ENCODE peak calls at places on chromosomes 5 and 9, in nine cellular contexts. G is fibroblast of the aortic adventitia, J is tibial artery, B is AG10803, T is fibroblast of lung, V is neural progenitor cell, R is HFFc6, D is upper lobe of right lung, P is stomach. E is an unnamed sample.

GRCh38 chr9:79083621-79084020 is 488.1 kb upstream of the TLE4 start:
- DNase-seq in G (no peak), J (no peak), B (no peak), T (no peak), V (no peak), R (no peak), D (no peak), P (no peak), E (no peak)

GRCh38 chr5:176642675-176643490 is 4.4 kb upstream of the TSPAN17 start:
- DNase-seq in G (no peak), J (no peak), B (no peak), T (no peak), V (no peak), R (no peak), D (no peak), P (no peak), E (no peak)

GRCh38 chr5:112467467-112467866 is 48.4 kb upstream of the EPB41L4A start:
- DNase-seq in G (no peak), J (no peak), B (no peak), T (no peak), V (no peak), R (no peak), D (no peak), P (no peak), E (no peak)

GRCh38 chr5:74183041-74183440 is 457.5 kb downstream of the ENC1 start:
- DNase-seq in G (no peak), J (no peak), B (no peak), T (no peak), V (no peak), R (no peak), D (no peak), P (no peak), E (no peak)

GRCh38 chr9:3732077-3733038 is 206.6 kb upstream of the RFX3 start:
- DNase-seq in G (peak), J (peak), B (peak), T (peak), V (peak), R (peak), D (no peak), P (no peak), E (peak)

GRCh38 chr5:14424011-14424685 is 157.4 kb upstream of the OTULINL start:
- DNase-seq in G (no peak), J (no peak), B (no peak), T (peak), V (no peak), R (no peak), D (no peak), P (no peak), E (no peak)

GRCh38 chr9:93645921-93646639 is 69.7 kb downstream of the PHF2 start:
- DNase-seq in G (no peak), J (peak), B (no peak), T (no peak), V (no peak), R (no peak), D (peak), P (no peak), E (no peak)

GRCh38 chr5:127892467-127893207 is 189.4 kb downstream of the CCDC192 start:
- DNase-seq in G (peak), J (no peak), B (peak), T (peak), V (no peak), R (no peak), D (no peak), P (no peak), E (no peak)

GRCh38 chr5:119315516-119315949 is 40.3 kb upstream of the TNFAIP8 start:
- DNase-seq in G (peak), J (no peak), B (peak), T (no peak), V (no peak), R (no peak), D (no peak), P (no peak), E (peak)

GRCh38 chr5:124162782-124163532 is 583.5 kb downstream of the ZNF608 start:
- DNase-seq in G (no peak), J (no peak), B (no peak), T (peak), V (peak), R (no peak), D (no peak), P (peak), E (no peak)

GRCh38 chr5:135473956-135474670 is 22.0 kb upstream of the TIFAB start:
- DNase-seq in G (no peak), J (peak), B (no peak), T (no peak), V (no peak), R (no peak), D (no peak), P (no peak), E (no peak)

GRCh38 chr9:68705636-68706578 is 867 bp downstream of the PIP5K1B start:
- DNase-seq in G (no peak), J (peak), B (no peak), T (peak), V (peak), R (no peak), D (no peak), P (no peak), E (no peak)

GRCh38 chr9:20361656-20362570 is 260.4 kb downstream of the MLLT3 start:
- DNase-seq in G (no peak), J (no peak), B (no peak), T (no peak), V (no peak), R (no peak), D (no peak), P (no peak), E (no peak)

GRCh38 chr5:107428303-107428761 is 242.4 kb downstream of the EFNA5 start:
- DNase-seq in G (peak), J (no peak), B (no peak), T (peak), V (no peak), R (no peak), D (no peak), P (no peak), E (no peak)

GRCh38 chr9:75591972-75592371 is 298.5 kb upstream of the PCSK5 start:
- DNase-seq in G (no peak), J (no peak), B (no peak), T (no peak), V (no peak), R (no peak), D (no peak), P (no peak), E (peak)

GRCh38 chr5:14156611-14157493 is 13.7 kb downstream of the TRIO start:
- DNase-seq in G (peak), J (no peak), B (peak), T (peak), V (no peak), R (peak), D (no peak), P (no peak), E (peak)

GRCh38 chr9:99368341-99369326 is 146.6 kb downstream of the SEC61B start:
- DNase-seq in G (peak), J (peak), B (peak), T (peak), V (peak), R (peak), D (no peak), P (no peak), E (peak)

DNA sequence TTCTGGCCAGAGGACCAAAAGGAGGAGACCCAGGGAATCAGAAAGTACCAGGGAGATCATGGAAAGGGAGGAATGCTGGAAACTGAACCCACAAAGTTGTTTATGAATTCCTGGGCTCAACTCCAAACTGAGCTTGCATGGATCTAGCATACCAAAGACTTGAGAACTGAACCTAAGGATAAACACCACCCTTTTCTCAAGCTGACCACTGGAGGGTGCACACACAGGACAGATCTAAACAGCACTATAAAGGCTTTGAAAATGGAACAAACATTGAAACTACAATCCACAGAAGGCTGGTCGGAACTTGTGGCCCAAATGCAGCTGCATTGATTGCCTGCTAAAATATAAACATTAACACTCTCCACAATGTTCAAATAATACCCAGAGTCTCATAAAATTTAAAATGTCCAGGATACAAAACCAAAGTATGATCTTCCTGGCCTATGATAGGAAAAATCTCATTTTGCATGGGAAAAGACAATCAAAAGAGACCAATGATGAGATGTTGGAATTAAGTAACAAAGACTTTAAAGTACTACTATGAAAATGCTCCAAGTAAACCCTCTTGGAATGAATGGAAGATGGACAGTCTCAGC is 15.6 kb upstream of the IRF1 start:
- DNase-seq in G (peak), J (no peak), B (peak), T (peak), V (peak), R (peak), D (no peak), P (no peak), E (no peak)
- TF ChIP-seq CTCF in G (peak), J (peak), B (peak), T (peak), V (peak), R (peak), D (peak), P (no peak), E (peak)

GRCh38 chr5:61933787-61934626 is 372.0 kb upstream of the KIF2A start:
- DNase-seq in G (peak), J (no peak), B (peak), T (peak), V (peak), R (peak), D (no peak), P (peak), E (peak)
- TF ChIP-seq CTCF in G (peak), J (peak), B (peak), T (peak), V (peak), R (peak), D (peak), P (no peak), E (peak)

DNA sequence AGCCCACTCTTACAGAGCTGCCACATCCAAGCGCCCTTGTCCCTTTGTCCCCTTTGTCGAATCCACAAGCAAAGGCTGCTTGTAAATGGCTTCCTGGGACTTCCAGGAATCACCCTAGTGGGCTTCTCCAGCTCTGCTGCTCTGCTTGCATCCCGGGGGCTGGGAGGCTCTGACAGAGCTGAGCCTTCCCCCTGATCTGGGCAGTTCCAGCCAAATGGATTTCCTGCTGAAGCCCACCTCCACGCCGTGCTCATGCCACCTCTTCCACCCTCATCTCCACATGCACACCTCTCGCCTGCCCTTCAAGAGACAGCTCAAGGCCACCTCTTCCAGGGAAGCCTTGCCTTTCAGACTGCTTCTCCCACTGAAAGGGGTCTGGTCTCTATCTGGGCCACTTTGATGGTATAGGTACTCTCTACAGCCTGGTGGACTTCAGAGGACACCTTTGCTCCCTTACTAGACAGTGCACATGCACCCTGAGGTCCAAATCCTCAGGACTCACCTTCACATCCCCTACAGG is 106.2 kb downstream of the LHFPL2 start:
- DNase-seq in G (no peak), J (no peak), B (no peak), T (no peak), V (peak), R (no peak), D (no peak), P (no peak), E (no peak)
- TF ChIP-seq CTCF in G (no peak), J (no peak), B (no peak), T (no peak), V (no peak), R (no peak), D (no peak), P (no peak), E (no peak)

GRCh38 chr5:68259696-68260095 is 44.1 kb downstream of the PIK3R1 start:
- DNase-seq in G (no peak), J (no peak), B (no peak), T (no peak), V (no peak), R (no peak), D (no peak), P (no peak), E (no peak)

GRCh38 chr5:68260455-68260854 is 44.9 kb downstream of the PIK3R1 start:
- DNase-seq in G (no peak), J (no peak), B (no peak), T (no peak), V (no peak), R (no peak), D (no peak), P (no peak), E (no peak)

GRCh38 chr5:68264024-68264956 is 48.7 kb downstream of the PIK3R1 start:
- DNase-seq in G (peak), J (no peak), B (peak), T (peak), V (no peak), R (peak), D (no peak), P (no peak), E (no peak)

GRCh38 chr5:68258531-68258930 is 43.0 kb downstream of the PIK3R1 start:
- DNase-seq in G (no peak), J (no peak), B (no peak), T (no peak), V (no peak), R (no peak), D (no peak), P (no peak), E (no peak)

DNA sequence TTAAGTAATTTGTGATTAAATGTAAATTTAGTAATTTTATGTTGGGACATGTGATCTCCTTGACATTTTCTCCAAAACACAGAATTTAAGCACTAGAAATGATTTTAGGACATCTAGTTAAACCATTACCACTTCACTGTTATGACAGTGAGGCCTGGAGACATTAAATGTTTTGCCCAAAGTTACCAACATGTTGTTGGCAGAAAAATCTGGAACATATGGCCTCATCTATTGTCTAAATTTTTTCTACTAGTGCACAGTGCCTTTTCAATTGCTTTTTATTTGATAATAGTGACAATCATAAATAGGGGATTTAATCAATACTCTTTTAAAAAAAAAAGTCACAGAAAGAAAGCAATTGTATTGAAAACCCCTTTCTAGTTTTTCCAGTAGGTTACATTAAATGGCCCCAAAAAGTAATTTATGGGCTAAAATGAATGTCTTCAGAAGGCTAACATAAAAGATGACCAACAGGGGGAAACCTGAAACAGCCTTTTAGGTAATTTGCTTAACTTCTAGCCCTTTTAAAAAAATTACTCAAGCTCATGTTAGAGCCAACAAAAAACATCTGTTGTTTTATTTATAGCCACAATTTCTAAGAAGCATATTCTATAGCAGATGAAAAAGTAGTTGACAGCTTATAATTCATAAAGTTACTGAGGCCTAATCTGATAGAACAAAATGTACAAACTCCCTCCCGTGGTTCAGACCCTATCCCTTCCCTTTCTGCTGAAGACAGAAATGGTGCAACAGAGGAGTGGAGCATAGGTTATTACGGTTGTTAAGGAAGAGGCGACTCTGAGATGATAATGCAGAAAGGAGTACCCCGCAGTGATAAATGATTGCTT is 45.8 kb downstream of the PIK3R1 start:
- DNase-seq in G (peak), J (no peak), B (peak), T (peak), V (no peak), R (peak), D (no peak), P (no peak), E (no peak)
- TF ChIP-seq CTCF in G (peak), J (peak), B (peak), T (no peak), V (peak), R (peak), D (peak), P (no peak), E (no peak)